ENCODE peak calls at places on chromosomes 7 and 10, in seven cellular contexts. U is OCI-LY7, H is mammary epithelial cell, S is IMR-90, Q is mesenchymal stem cell, T is fibroblast of lung, L is mesendoderm. E is an unnamed sample.

GRCh38 chr10:8052970-8053445 is 1.5 kb upstream of the GATA3 start:
- DNase-seq in Q (no peak), H (no peak), S (no peak), T (no peak), U (no peak), L (no peak), E (no peak)

GRCh38 chr10:47400251-47400650 is 16.2 kb upstream of the ZNF488 start:
- DNase-seq in L (no peak), H (no peak), Q (no peak), U (no peak), T (no peak), S (no peak), E (no peak)

GRCh38 chr10:104809288-104810090 is 168.4 kb downstream of the SORCS3 start:
- DNase-seq in S (no peak), Q (no peak), H (peak; percentile 85), L (peak; percentile 92), T (no peak), U (no peak), E (peak; percentile 55)

GRCh38 chr10:93071674-93072224 is 1.9 kb upstream of the CYP26A1 start:
- DNase-seq in L (peak; percentile 82), Q (no peak), S (no peak), H (no peak), T (no peak), U (no peak), E (peak; percentile 43)

GRCh38 chr7:130256716-130257115 is 9.9 kb upstream of the CPA2 start:
- DNase-seq in S (no peak), L (no peak), H (no peak), T (no peak), Q (no peak), U (no peak), E (no peak)

GRCh38 chr10:116615199-116615776 is 5.5 kb upstream of the PNLIPRP2 start:
- DNase-seq in T (no peak), U (no peak), S (no peak), Q (no peak), H (no peak), L (no peak), E (no peak)

GRCh38 chr7:73560035-73560835 is 2.7 kb upstream of the BCL7B start:
- DNase-seq in Q (peak; percentile 84), L (no peak), S (peak; percentile 91), U (no peak), T (peak; percentile 87), H (peak; percentile 63), E (peak; percentile 62)

GRCh38 chr10:6713716-6714115 is 133.6 kb upstream of the PRKCQ start:
- DNase-seq in Q (no peak), L (peak; percentile 51), T (no peak), H (no peak), U (peak; percentile 2), S (peak; percentile 25), E (no peak)

GRCh38 chr7:130079846-130080394 is 9.6 kb downstream of the KLHDC10 start:
- DNase-seq in Q (no peak), S (no peak), L (no peak), H (no peak), T (no peak), U (no peak), E (no peak)

GRCh38 chr10:3829193-3830050 is 44.4 kb upstream of the KLF6 start:
- DNase-seq in U (no peak), L (peak; percentile 68), Q (no peak), H (no peak), S (no peak), T (no peak), E (no peak)

GRCh38 chr10:97138174-97138573 is 47.6 kb downstream of the SLIT1 start:
- DNase-seq in Q (no peak), L (peak; percentile 43), S (no peak), T (no peak), H (no peak), U (peak; percentile 30), E (peak; percentile 58)

GRCh38 chr10:122375761-122376160 is 1.3 kb downstream of the PLEKHA1 start:
- DNase-seq in Q (no peak), L (no peak), S (no peak), U (no peak), H (no peak), T (no peak), E (no peak)

GRCh38 chr7:5420841-5421625 is 2.6 kb downstream of the TNRC18 start:
- DNase-seq in Q (peak; percentile 23), S (no peak), L (no peak), U (no peak), T (no peak), H (peak; percentile 31), E (no peak)

GRCh38 chr7:134928574-134928973 is 57.7 kb upstream of the AGBL3 start:
- DNase-seq in T (no peak), H (no peak), U (no peak), S (no peak), L (no peak), Q (no peak), E (no peak)

GRCh38 chr10:118504044-118504944 is 91.2 kb downstream of the PRLHR start:
- DNase-seq in U (no peak), Q (no peak), L (peak; percentile 78), H (peak; percentile 91), T (peak; percentile 15), S (peak; percentile 3), E (peak; percentile 77)

GRCh38 chr10:94115725-94116124 is 122.0 kb downstream of the PLCE1 start:
- DNase-seq in T (no peak), L (peak; percentile 60), U (no peak), H (peak; percentile 91), S (peak; percentile 51), Q (peak; percentile 40), E (peak; percentile 74)

GRCh38 chr10:13700461-13701144 is 113.8 kb downstream of the PRPF18 start:
- DNase-seq in Q (no peak), T (no peak), L (no peak), H (no peak), S (no peak), U (no peak), E (no peak)

GRCh38 chr10:129055966-129056365 is 411.1 kb upstream of the MGMT start:
- DNase-seq in T (no peak), Q (no peak), H (no peak), S (no peak), U (no peak), L (no peak), E (no peak)

GRCh38 chr10:132605390-132605789 is 67.8 kb downstream of the INPP5A start:
- DNase-seq in H (no peak), S (no peak), Q (no peak), T (no peak), U (no peak), L (no peak), E (no peak)

GRCh38 chr7:149067869-149068268 is 22.6 kb downstream of the ZNF786 start:
- DNase-seq in H (no peak), T (no peak), Q (no peak), L (peak; percentile 33), S (no peak), U (peak; percentile 39), E (no peak)

GRCh38 chr7:115135769-115136410 is 214.0 kb downstream of the MDFIC start:
- DNase-seq in H (peak; percentile 1), T (peak; percentile 10), L (no peak), Q (no peak), S (no peak), U (no peak), E (no peak)

GRCh38 chr10:55631071-55631654 is 729.9 kb downstream of the ZWINT start:
- DNase-seq in T (peak; percentile 53), L (peak; percentile 90), H (peak; percentile 27), U (no peak), S (no peak), Q (peak; percentile 72), E (peak; percentile 38)

GRCh38 chr10:55629792-55630490 is 731.1 kb downstream of the ZWINT start:
- DNase-seq in Q (peak; percentile 79), T (peak; percentile 76), L (peak; percentile 77), H (no peak), S (peak; percentile 4), U (no peak), E (peak; percentile 15)

GRCh38 chr10:55628260-55628701 is 732.8 kb downstream of the ZWINT start:
- DNase-seq in S (no peak), Q (peak; percentile 37), L (peak; percentile 78), U (no peak), T (peak; percentile 12), H (no peak), E (peak; percentile 9)

GRCh38 chr10:55630491-55631056 is 730.5 kb downstream of the ZWINT start:
- DNase-seq in U (no peak), L (peak; percentile 53), H (no peak), S (no peak), T (peak; percentile 32), Q (peak; percentile 47), E (no peak)

GRCh38 chr10:55627526-55628170 is 733.4 kb downstream of the ZWINT start:
- DNase-seq in S (no peak), Q (peak; percentile 17), H (no peak), T (no peak), L (peak; percentile 84), U (no peak), E (no peak)
- H3K4me2 ChIP-seq in S (no peak overlapping the region), Q (peak overlapping the region; percentile 98), H (no peak overlapping the region), T (no peak overlapping the region), L (peak overlapping the region; percentile 54), U (no peak overlapping the region), E (peak overlapping the region; percentile 68)

DNA sequence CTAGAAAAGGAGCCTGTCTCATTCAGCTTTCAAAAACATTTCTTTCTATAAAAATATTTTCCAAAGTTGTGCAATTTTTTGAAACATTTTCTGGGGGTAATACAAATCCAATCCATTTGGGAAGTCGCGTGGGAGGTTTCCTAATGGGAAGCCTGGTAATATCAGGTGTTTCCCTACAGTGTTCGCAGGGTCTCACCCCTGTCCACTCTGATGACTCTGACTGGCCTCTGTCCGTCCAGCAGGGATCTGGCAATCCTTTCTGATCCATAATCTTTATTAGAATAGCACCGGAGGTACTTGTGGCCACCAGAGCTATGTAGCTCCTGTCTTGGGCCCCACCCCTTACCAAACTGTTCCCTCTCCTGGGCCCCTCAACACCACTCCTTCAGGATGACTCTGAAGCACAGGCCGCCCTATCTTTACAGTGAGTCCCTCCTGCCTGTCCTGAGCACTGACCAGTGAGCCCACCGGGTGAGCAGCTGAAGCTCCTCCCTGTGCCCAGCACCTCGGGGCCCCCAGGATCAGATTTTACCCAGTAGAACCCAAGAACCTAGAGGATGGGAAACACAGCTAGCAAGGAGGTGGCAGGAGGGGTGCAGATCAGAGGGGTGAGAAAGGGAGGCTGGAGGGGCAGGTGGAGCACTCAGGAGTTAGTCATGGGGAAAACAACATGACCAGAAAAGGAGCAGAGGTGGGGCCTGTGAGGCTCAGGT is 84.8 kb downstream of the PTPRE start:
- DNase-seq in Q (peak; percentile 64), U (no peak), L (no peak), S (no peak), T (no peak), H (no peak), E (no peak)
- H3K4me2 ChIP-seq in Q (no peak overlapping the region), U (no peak overlapping the region), L (no peak overlapping the region), S (peak overlapping the region; percentile 64), T (no peak overlapping the region), H (peak overlapping the region; percentile 78), E (peak overlapping the region; percentile 68)

DNA sequence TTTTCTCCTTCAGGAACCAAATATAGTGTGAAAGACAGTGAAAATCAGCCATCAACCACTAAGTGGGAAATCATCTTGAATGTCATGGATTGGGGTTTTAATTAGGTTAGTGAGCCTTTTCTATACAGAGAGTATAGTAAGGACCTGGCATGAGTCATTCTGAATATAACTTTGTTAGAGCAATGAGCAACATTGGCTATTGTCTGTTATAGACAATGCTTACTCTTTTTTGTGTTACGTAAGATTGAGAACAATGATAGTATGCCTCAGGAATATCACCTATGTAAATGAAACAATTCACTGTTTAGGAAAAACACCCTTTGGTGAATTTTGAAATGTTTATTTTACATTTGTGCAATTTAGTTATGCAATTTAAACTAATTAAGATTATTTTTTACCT is 383.4 kb downstream of the MALRD1 start:
- DNase-seq in T (no peak), S (no peak), H (peak; percentile 65), L (no peak), U (no peak), Q (no peak), E (no peak)
- H3K4me2 ChIP-seq in T (no peak overlapping the region), S (no peak overlapping the region), H (no peak overlapping the region), L (no peak overlapping the region), U (no peak overlapping the region), Q (no peak overlapping the region), E (no peak overlapping the region)

GRCh38 chr7:27641576-27642230 is 21.0 kb downstream of the HIBADH start:
- DNase-seq in Q (no peak), L (no peak), T (no peak), S (no peak), U (no peak), H (no peak), E (peak; percentile 49)
- H3K4me2 ChIP-seq in Q (peak overlapping the region; percentile 45), L (no peak overlapping the region), T (peak overlapping the region; percentile 53), S (peak overlapping the region; percentile 75), U (no peak overlapping the region), H (peak overlapping the region; percentile 50), E (peak overlapping the region; percentile 93)